ENCODE peak calls at places on chromosomes 3 and 15, in seven cellular contexts. N, D, S, O, H, V and Z are unnamed samples.
A peak's percentile ranks its signal among the peaks of the same experiment; 100 is the strongest.

GRCh38 chr3:44976002-44976815 is at the start of the genes EXOSC7 and ZDHHC3:
- DNase-seq in N (peak; percentile 68), D (peak; percentile 95), S (peak; percentile 80), O (peak; percentile 86), H (peak; percentile 94), V (peak; percentile 96), Z (peak; percentile 79)

GRCh38 chr3:56855856-56856538 is 54.2 kb upstream of the ARHGEF3 start:
- DNase-seq in N (no peak), D (peak; percentile 57), S (peak; percentile 61), O (peak; percentile 62), H (no peak), V (no peak), Z (peak; percentile 68)

GRCh38 chr3:186367631-186368030 is 5.6 kb upstream of the DGKG start:
- DNase-seq in N (no peak), D (peak; percentile 24), S (no peak), O (no peak), H (no peak), V (no peak), Z (no peak)

GRCh38 chr15:46786886-46787285 is 930.4 kb upstream of the SEMA6D start:
- DNase-seq in N (no peak), D (peak; percentile 76), S (no peak), O (no peak), H (no peak), V (no peak), Z (no peak)

GRCh38 chr15:82108489-82109078 is 62.8 kb upstream of the MEX3B start:
- DNase-seq in N (peak; percentile 40), D (no peak), S (peak; percentile 82), O (peak; percentile 83), H (peak; percentile 80), V (no peak), Z (peak; percentile 89)

GRCh38 chr15:65824941-65825544 is 33.0 kb upstream of the DENND4A start:
- DNase-seq in N (no peak), D (no peak), S (no peak), O (no peak), H (peak; percentile 62), V (no peak), Z (no peak)

GRCh38 chr3:4565806-4566501 is 72.8 kb downstream of the ITPR1 start:
- DNase-seq in N (no peak), D (no peak), S (no peak), O (no peak), H (no peak), V (no peak), Z (no peak)

GRCh38 chr3:119604878-119605277 is 7.2 kb downstream of the PLA1A start:
- DNase-seq in N (no peak), D (no peak), S (no peak), O (peak; percentile 9), H (no peak), V (no peak), Z (no peak)

GRCh38 chr3:73136941-73137340 is 75.5 kb downstream of the EBLN2 start:
- DNase-seq in N (no peak), D (no peak), S (no peak), O (no peak), H (no peak), V (no peak), Z (no peak)

GRCh38 chr3:191235331-191236314 is 36.6 kb downstream of the OSTN start:
- DNase-seq in N (no peak), D (no peak), S (no peak), O (no peak), H (no peak), V (no peak), Z (no peak)

GRCh38 chr15:77370580-77370979 is 49.3 kb downstream of the PEAK1 start:
- DNase-seq in N (no peak), D (no peak), S (no peak), O (no peak), H (no peak), V (no peak), Z (no peak)

GRCh38 chr15:89378699-89379422 is 44.2 kb upstream of the POLG start:
- DNase-seq in N (no peak), D (peak; percentile 75), S (no peak), O (peak; percentile 33), H (no peak), V (no peak), Z (no peak)

GRCh38 chr3:168073842-168074311 is 21.8 kb downstream of the GOLIM4 start:
- DNase-seq in N (no peak), D (peak; percentile 17), S (no peak), O (no peak), H (no peak), V (no peak), Z (no peak)